ENCODE peak calls at places on chromosomes 11 and 22, in nine cellular contexts. One of them, this sample, is unnamed.

GRCh38 chr11:89249196-89249595 is 71.5 kb downstream of the TYR start:
- DNase-seq in transverse colon: no peak
- DNase-seq in heart right ventricle: no peak
- DNase-seq in SK-N-SH: no peak
- DNase-seq in testis: no peak
- DNase-seq in astrocyte of the spinal cord: no peak
- DNase-seq in dorsolateral prefrontal cortex: no peak
- DNase-seq in PC-3: no peak
- DNase-seq in right lobe of liver: no peak
- DNase-seq in this sample: no peak

GRCh38 chr11:77183421-77183984 is 55.5 kb downstream of the MYO7A start:
- DNase-seq in transverse colon: no peak
- DNase-seq in heart right ventricle: no peak
- DNase-seq in SK-N-SH: no peak
- DNase-seq in testis: no peak
- DNase-seq in astrocyte of the spinal cord: no peak
- DNase-seq in dorsolateral prefrontal cortex: no peak
- DNase-seq in PC-3: no peak
- DNase-seq in right lobe of liver: peak; percentile 29
- DNase-seq in this sample: peak; percentile 49

GRCh38 chr11:75402002-75402773 is 2.9 kb downstream of the RPS3 start:
- DNase-seq in transverse colon: no peak
- DNase-seq in heart right ventricle: no peak
- DNase-seq in SK-N-SH: no peak
- DNase-seq in testis: no peak
- DNase-seq in astrocyte of the spinal cord: no peak
- DNase-seq in dorsolateral prefrontal cortex: peak; percentile 0
- DNase-seq in PC-3: no peak
- DNase-seq in right lobe of liver: no peak
- DNase-seq in this sample: no peak

GRCh38 chr11:19777032-19777341 is 64.3 kb downstream of the NAV2 start:
- DNase-seq in transverse colon: peak; percentile 40
- DNase-seq in heart right ventricle: no peak
- DNase-seq in SK-N-SH: peak; percentile 39
- DNase-seq in testis: no peak
- DNase-seq in astrocyte of the spinal cord: no peak
- DNase-seq in dorsolateral prefrontal cortex: peak; percentile 52
- DNase-seq in PC-3: peak; percentile 4
- DNase-seq in right lobe of liver: peak; percentile 83
- DNase-seq in this sample: peak; percentile 77

GRCh38 chr11:57978686-57979531 is 44.8 kb upstream of the OR9Q1 start:
- DNase-seq in transverse colon: no peak
- DNase-seq in heart right ventricle: no peak
- DNase-seq in SK-N-SH: no peak
- DNase-seq in testis: no peak
- DNase-seq in astrocyte of the spinal cord: no peak
- DNase-seq in dorsolateral prefrontal cortex: no peak
- DNase-seq in PC-3: no peak
- DNase-seq in right lobe of liver: no peak
- DNase-seq in this sample: no peak

GRCh38 chr22:42868751-42869251 is 11.7 kb upstream of the ARFGAP3 start:
- DNase-seq in transverse colon: peak; percentile 45
- DNase-seq in heart right ventricle: peak; percentile 72
- DNase-seq in SK-N-SH: no peak
- DNase-seq in testis: peak; percentile 42
- DNase-seq in astrocyte of the spinal cord: peak; percentile 72
- DNase-seq in dorsolateral prefrontal cortex: peak; percentile 72
- DNase-seq in PC-3: no peak
- DNase-seq in right lobe of liver: peak; percentile 90
- DNase-seq in this sample: peak; percentile 88

GRCh38 chr11:20360650-20361049 is 2.9 kb upstream of the HTATIP2 start:
- DNase-seq in transverse colon: peak; percentile 24
- DNase-seq in heart right ventricle: no peak
- DNase-seq in SK-N-SH: no peak
- DNase-seq in testis: no peak
- DNase-seq in astrocyte of the spinal cord: peak; percentile 56
- DNase-seq in dorsolateral prefrontal cortex: no peak
- DNase-seq in PC-3: peak; percentile 24
- DNase-seq in right lobe of liver: no peak
- DNase-seq in this sample: no peak

GRCh38 chr11:65786008-65786785 is 666 bp upstream of the OVOL1 start:
- DNase-seq in transverse colon: no peak
- DNase-seq in heart right ventricle: no peak
- DNase-seq in SK-N-SH: peak; percentile 57
- DNase-seq in testis: no peak
- DNase-seq in astrocyte of the spinal cord: no peak
- DNase-seq in dorsolateral prefrontal cortex: no peak
- DNase-seq in PC-3: no peak
- DNase-seq in right lobe of liver: peak; percentile 54
- DNase-seq in this sample: peak; percentile 81

GRCh38 chr22:46072030-46072881 is 78.1 kb upstream of the PPARA start:
- DNase-seq in transverse colon: peak; percentile 84
- DNase-seq in heart right ventricle: peak; percentile 77
- DNase-seq in SK-N-SH: no peak
- DNase-seq in testis: peak; percentile 44
- DNase-seq in astrocyte of the spinal cord: peak; percentile 57
- DNase-seq in dorsolateral prefrontal cortex: peak; percentile 65
- DNase-seq in PC-3: peak; percentile 33
- DNase-seq in right lobe of liver: peak; percentile 89
- DNase-seq in this sample: peak; percentile 92

GRCh38 chr11:1129143-1129665 is 28.5 kb upstream of the MUC5AC start:
- DNase-seq in transverse colon: no peak
- DNase-seq in heart right ventricle: no peak
- DNase-seq in SK-N-SH: peak; percentile 33
- DNase-seq in testis: no peak
- DNase-seq in astrocyte of the spinal cord: no peak
- DNase-seq in dorsolateral prefrontal cortex: peak; percentile 29
- DNase-seq in PC-3: no peak
- DNase-seq in right lobe of liver: peak; percentile 37
- DNase-seq in this sample: peak; percentile 71

GRCh38 chr11:78840623-78841022 is 266.0 kb upstream of the NARS2 start:
- DNase-seq in transverse colon: no peak
- DNase-seq in heart right ventricle: no peak
- DNase-seq in SK-N-SH: no peak
- DNase-seq in testis: no peak
- DNase-seq in astrocyte of the spinal cord: no peak
- DNase-seq in dorsolateral prefrontal cortex: no peak
- DNase-seq in PC-3: no peak
- DNase-seq in right lobe of liver: no peak
- DNase-seq in this sample: no peak

DNA sequence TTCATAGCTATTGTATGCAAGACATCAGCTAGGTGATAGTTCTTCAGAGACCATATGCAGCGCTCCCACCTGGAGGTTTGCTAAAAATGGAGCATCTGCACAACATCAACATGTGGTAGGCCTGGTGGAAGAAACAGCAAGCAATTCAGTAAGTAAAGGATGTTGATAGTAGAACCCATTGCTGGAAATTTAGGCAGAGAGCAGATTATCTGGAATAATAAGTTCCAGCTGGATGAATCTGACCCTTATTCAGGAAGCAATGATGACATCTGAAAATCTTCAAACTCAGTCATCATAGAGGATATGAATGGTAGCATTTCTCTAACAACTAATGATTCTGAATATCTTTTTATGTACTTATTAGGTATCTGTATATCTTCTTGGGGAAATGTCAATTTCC is 225.2 kb upstream of the ANO3 start:
- DNase-seq in transverse colon: no peak
- DNase-seq in heart right ventricle: no peak
- DNase-seq in SK-N-SH: peak; percentile 52
- DNase-seq in testis: no peak
- DNase-seq in astrocyte of the spinal cord: no peak
- DNase-seq in dorsolateral prefrontal cortex: no peak
- DNase-seq in PC-3: no peak
- DNase-seq in right lobe of liver: no peak
- DNase-seq in this sample: no peak
- TF ChIP-seq CTCF in transverse colon: no peak
- TF ChIP-seq CTCF in heart right ventricle: no peak
- TF ChIP-seq CTCF in SK-N-SH: no peak
- TF ChIP-seq CTCF in testis: no peak
- TF ChIP-seq CTCF in astrocyte of the spinal cord: no peak
- TF ChIP-seq CTCF in dorsolateral prefrontal cortex: no peak
- TF ChIP-seq CTCF in PC-3: no peak
- TF ChIP-seq CTCF in right lobe of liver: no peak
- TF ChIP-seq CTCF in this sample: no peak

GRCh38 chr11:44863231-44863630 is 87.5 kb downstream of the TP53I11 start:
- DNase-seq in transverse colon: no peak
- DNase-seq in heart right ventricle: no peak
- DNase-seq in SK-N-SH: no peak
- DNase-seq in testis: no peak
- DNase-seq in astrocyte of the spinal cord: peak; percentile 12
- DNase-seq in dorsolateral prefrontal cortex: no peak
- DNase-seq in PC-3: no peak
- DNase-seq in right lobe of liver: no peak
- DNase-seq in this sample: peak; percentile 13

GRCh38 chr11:44860346-44860745 is 90.3 kb downstream of the TP53I11 start:
- DNase-seq in transverse colon: no peak
- DNase-seq in heart right ventricle: no peak
- DNase-seq in SK-N-SH: no peak
- DNase-seq in testis: no peak
- DNase-seq in astrocyte of the spinal cord: no peak
- DNase-seq in dorsolateral prefrontal cortex: no peak
- DNase-seq in PC-3: no peak
- DNase-seq in right lobe of liver: no peak
- DNase-seq in this sample: peak; percentile 31

GRCh38 chr11:44862546-44863101 is 88.1 kb downstream of the TP53I11 start:
- DNase-seq in transverse colon: no peak
- DNase-seq in heart right ventricle: no peak
- DNase-seq in SK-N-SH: no peak
- DNase-seq in testis: no peak
- DNase-seq in astrocyte of the spinal cord: peak; percentile 8
- DNase-seq in dorsolateral prefrontal cortex: no peak
- DNase-seq in PC-3: peak; percentile 22
- DNase-seq in right lobe of liver: no peak
- DNase-seq in this sample: no peak

GRCh38 chr11:44860967-44861828 is 89.5 kb downstream of the TP53I11 start:
- DNase-seq in transverse colon: no peak
- DNase-seq in heart right ventricle: no peak
- DNase-seq in SK-N-SH: no peak
- DNase-seq in testis: peak; percentile 26
- DNase-seq in astrocyte of the spinal cord: no peak
- DNase-seq in dorsolateral prefrontal cortex: no peak
- DNase-seq in PC-3: no peak
- DNase-seq in right lobe of liver: no peak
- DNase-seq in this sample: peak; percentile 70

DNA sequence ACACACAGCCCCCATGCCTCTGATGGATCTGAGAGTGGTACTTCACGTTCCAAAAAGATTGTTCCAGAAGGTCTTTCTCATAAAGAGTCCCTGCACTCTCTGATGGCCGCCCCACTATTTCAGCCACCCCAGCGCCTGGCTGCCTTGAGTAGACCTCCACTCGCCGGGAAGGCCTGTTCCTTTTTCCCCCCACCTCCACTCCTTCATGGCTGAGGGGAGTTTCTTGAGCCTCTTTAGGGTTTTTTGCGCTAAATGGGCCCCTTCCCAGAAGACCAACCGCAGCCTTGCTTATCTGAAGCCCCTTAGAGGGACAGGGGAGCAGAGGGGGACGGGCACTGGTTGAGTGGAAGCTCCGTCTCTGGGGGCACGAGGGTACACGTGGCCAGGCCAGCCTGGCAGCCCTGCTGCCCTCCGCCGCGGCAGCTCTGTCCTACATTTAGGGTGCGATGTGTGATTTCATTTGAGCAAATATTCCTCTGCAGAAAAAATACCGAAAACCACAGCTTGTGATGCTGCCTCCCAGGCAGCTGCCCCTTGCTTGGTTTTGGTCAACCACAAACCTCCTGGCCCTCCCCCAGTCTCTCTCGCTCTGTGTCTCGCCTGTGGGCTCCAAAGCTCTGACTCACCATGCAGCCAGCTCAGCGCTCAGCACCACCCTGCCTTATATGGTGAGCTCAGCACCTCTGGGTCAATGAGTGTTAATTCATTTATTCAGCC is 88.7 kb downstream of the TP53I11 start:
- DNase-seq in transverse colon: peak; percentile 68
- DNase-seq in heart right ventricle: peak; percentile 54
- DNase-seq in SK-N-SH: no peak
- DNase-seq in testis: peak; percentile 29
- DNase-seq in astrocyte of the spinal cord: peak; percentile 99
- DNase-seq in dorsolateral prefrontal cortex: no peak
- DNase-seq in PC-3: peak; percentile 97
- DNase-seq in right lobe of liver: no peak
- DNase-seq in this sample: peak; percentile 96
- H3K4me3 ChIP-seq in transverse colon: no peak overlapping the region
- H3K4me3 ChIP-seq in heart right ventricle: no peak overlapping the region
- H3K4me3 ChIP-seq in SK-N-SH: no peak overlapping the region
- H3K4me3 ChIP-seq in testis: no peak overlapping the region
- H3K4me3 ChIP-seq in astrocyte of the spinal cord: no peak overlapping the region
- H3K4me3 ChIP-seq in dorsolateral prefrontal cortex: no peak overlapping the region
- H3K4me3 ChIP-seq in PC-3: no peak overlapping the region
- H3K4me3 ChIP-seq in right lobe of liver: no peak overlapping the region
- H3K4me3 ChIP-seq in this sample: no peak overlapping the region

GRCh38 chr22:19896665-19897355 is 42.1 kb upstream of the GNB1L start:
- DNase-seq in transverse colon: no peak
- DNase-seq in heart right ventricle: no peak
- DNase-seq in SK-N-SH: peak; percentile 81
- DNase-seq in testis: peak; percentile 35
- DNase-seq in astrocyte of the spinal cord: no peak
- DNase-seq in dorsolateral prefrontal cortex: peak; percentile 59
- DNase-seq in PC-3: no peak
- DNase-seq in right lobe of liver: no peak
- DNase-seq in this sample: peak; percentile 66
- TF ChIP-seq CTCF in transverse colon: no peak
- TF ChIP-seq CTCF in heart right ventricle: no peak
- TF ChIP-seq CTCF in SK-N-SH: no peak
- TF ChIP-seq CTCF in testis: no peak
- TF ChIP-seq CTCF in astrocyte of the spinal cord: no peak
- TF ChIP-seq CTCF in dorsolateral prefrontal cortex: no peak
- TF ChIP-seq CTCF in PC-3: no peak
- TF ChIP-seq CTCF in right lobe of liver: no peak
- TF ChIP-seq CTCF in this sample: no peak

DNA sequence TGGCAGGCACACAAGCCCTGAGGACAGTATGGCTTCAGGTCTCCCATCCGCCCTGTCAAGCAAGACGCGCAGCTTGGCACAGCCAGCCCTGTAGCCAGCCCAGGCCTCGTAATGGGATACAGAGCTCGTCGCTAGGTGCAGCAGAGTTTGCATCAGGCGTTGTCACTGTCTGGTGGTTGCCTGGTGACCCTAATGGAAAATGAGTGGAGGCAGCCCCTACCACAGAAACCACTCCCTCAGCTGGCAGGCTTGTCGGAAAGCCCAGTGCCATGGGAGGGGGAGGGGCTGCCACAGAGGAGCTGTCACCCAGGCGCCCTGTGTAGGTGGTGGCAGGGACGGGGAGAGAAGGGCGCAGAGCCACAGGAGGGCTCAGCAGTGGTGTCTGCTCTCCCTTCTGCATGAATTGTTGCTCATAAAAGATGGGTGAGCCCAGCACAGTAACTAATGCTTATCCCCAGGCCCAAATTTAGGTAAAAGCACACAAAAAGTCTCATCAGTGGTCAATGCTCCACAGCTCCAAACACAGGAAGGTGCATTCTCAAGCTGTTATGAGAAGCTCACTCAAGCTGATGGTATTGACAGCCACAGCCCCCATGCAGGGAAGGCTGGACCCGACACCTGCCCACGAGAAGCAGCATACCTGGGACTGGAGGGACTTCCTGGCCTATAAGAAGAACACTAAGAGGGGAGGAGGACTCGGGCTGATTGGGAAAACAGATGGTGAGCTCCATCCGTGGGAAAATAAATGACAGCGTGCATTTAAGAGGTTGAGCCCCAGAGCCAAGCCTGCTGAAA is 164.6 kb downstream of the ETS1 start:
- DNase-seq in transverse colon: peak; percentile 25
- DNase-seq in heart right ventricle: peak; percentile 66
- DNase-seq in SK-N-SH: peak; percentile 84
- DNase-seq in testis: no peak
- DNase-seq in astrocyte of the spinal cord: no peak
- DNase-seq in dorsolateral prefrontal cortex: no peak
- DNase-seq in PC-3: no peak
- DNase-seq in right lobe of liver: no peak
- DNase-seq in this sample: peak; percentile 68
- H3K4me3 ChIP-seq in transverse colon: no peak overlapping the region
- H3K4me3 ChIP-seq in heart right ventricle: no peak overlapping the region
- H3K4me3 ChIP-seq in SK-N-SH: no peak overlapping the region
- H3K4me3 ChIP-seq in testis: no peak overlapping the region
- H3K4me3 ChIP-seq in astrocyte of the spinal cord: no peak overlapping the region
- H3K4me3 ChIP-seq in dorsolateral prefrontal cortex: no peak overlapping the region
- H3K4me3 ChIP-seq in PC-3: no peak overlapping the region
- H3K4me3 ChIP-seq in right lobe of liver: no peak overlapping the region
- H3K4me3 ChIP-seq in this sample: no peak overlapping the region